ENCODE peak calls at places on chromosomes 4 and X, in four cellular contexts. K is stimulated activated naive CD8-positive, alpha-beta T cell treated with anti-CD3 and anti-CD28 coated beads, Interleukin-15, amount 100 ng/mL, for 72 hours; X is activated CD8-positive, alpha-beta T cell treated with anti-CD3 and anti-CD28 coated beads, Interleukin-2, amount 10 ng/mL, durations not matched to agents 7 days and 5 days; H is naive thymus-derived CD4-positive, alpha-beta T cell. V is an unnamed sample.

GRCh38 chrX:15437724-15438123 is 53.5 kb upstream of the VEGFD start:
- ATAC-seq in X (no peak), H (no peak), K (no peak), V (no peak)

GRCh38 chr4:110087116-110087708 is 111.2 kb downstream of the ELOVL6 start:
- ATAC-seq in H (no peak), X (no peak), K (no peak), V (no peak)

GRCh38 chr4:69610484-69610883 is 29.0 kb downstream of the UGT2A2 start:
- ATAC-seq in K (no peak), X (no peak), H (no peak), V (no peak)

GRCh38 chrX:15116900-15117299 is 153.0 kb downstream of the ASB9 start:
- ATAC-seq in H (no peak), X (no peak), K (peak), V (no peak)

GRCh38 chr4:12924253-12924652 is 559.9 kb downstream of the RAB28 start:
- ATAC-seq in X (no peak), K (no peak), H (no peak), V (no peak)

GRCh38 chr4:15250021-15250441 is 177.8 kb upstream of the C1QTNF7 start:
- ATAC-seq in H (no peak), K (no peak), X (no peak), V (no peak)

GRCh38 chr4:88158360-88159136 is at the start of gene ABCG2:
- ATAC-seq in K (peak), X (peak), H (peak), V (peak)

GRCh38 chr4:54317690-54318089 is 88.6 kb downstream of the PDGFRA start:
- ATAC-seq in H (no peak), K (no peak), X (no peak), V (no peak)

GRCh38 chrX:54786972-54787371 is 11.1 kb downstream of the ITIH6 start:
- ATAC-seq in H (peak), K (peak), X (peak), V (peak)

GRCh38 chr4:83369825-83370639 is 35.4 kb upstream of the HPSE start:
- ATAC-seq in X (no peak), H (peak), K (peak), V (no peak)

GRCh38 chr4:7367894-7368293 is 66.8 kb downstream of the PSAPL1 start:
- ATAC-seq in X (no peak), H (no peak), K (no peak), V (no peak)

GRCh38 chrX:100687546-100687945 is 43.5 kb downstream of the SRPX2 start:
- ATAC-seq in H (no peak), X (no peak), K (peak), V (peak)

GRCh38 chr4:152360045-152360410 is 175.9 kb downstream of the FBXW7 start:
- ATAC-seq in H (no peak), X (no peak), K (no peak), V (no peak)

GRCh38 chrX:12443534-12444098 is 305.3 kb downstream of the FRMPD4 start:
- ATAC-seq in K (no peak), X (no peak), H (no peak), V (peak)

GRCh38 chrX:53704294-53704693 is 17.8 kb upstream of the HUWE1 start:
- ATAC-seq in K (no peak), H (no peak), X (no peak), V (peak)

GRCh38 chrX:23501974-23502373 is 165.3 kb upstream of the PRDX4 start:
- ATAC-seq in X (no peak), K (no peak), H (no peak), V (no peak)

GRCh38 chrX:39960219-39960618 is 137.5 kb downstream of the BCOR start:
- ATAC-seq in X (no peak), K (no peak), H (no peak), V (no peak)

V was measured in stimulated activated memory B cell treated with anti-CD40 and anti-IgM and Interleukin-4, amounts not matched to agents 10 μg/mL and 1 μg/mL and 100 μg/mL, for 72 hours.